ENCODE peak calls at places on chromosomes 4 and X, in seven cellular contexts. I, P, A, V, S, B and F are unnamed samples.

GRCh38 chrX:109856974-109857373 is 123.9 kb upstream of the ACSL4 start:
- DNase-seq in I (no peak), P (no peak), A (no peak), V (no peak), S (peak; percentile 5), B (no peak), F (no peak)

GRCh38 chr4:30350288-30350687 is 369.9 kb upstream of the PCDH7 start:
- DNase-seq in I (no peak), P (no peak), A (no peak), V (no peak), S (no peak), B (no peak), F (no peak)

GRCh38 chr4:115325836-115326235 is 212.4 kb upstream of the NDST4 start:
- DNase-seq in I (no peak), P (no peak), A (no peak), V (no peak), S (no peak), B (no peak), F (no peak)

GRCh38 chr4:99655315-99656081 is 2.1 kb downstream of the C4orf54 start:
- DNase-seq in I (peak; percentile 78), P (no peak), A (peak; percentile 51), V (no peak), S (no peak), B (no peak), F (no peak)

GRCh38 chr4:186712690-186713089 is 11.0 kb downstream of the FAT1 start:
- DNase-seq in I (no peak), P (no peak), A (no peak), V (no peak), S (no peak), B (no peak), F (no peak)

GRCh38 chr4:24967346-24967745 is 54.5 kb upstream of the CCDC149 start:
- DNase-seq in I (no peak), P (no peak), A (no peak), V (no peak), S (no peak), B (no peak), F (no peak)

GRCh38 chr4:134028411-134028810 is 173.2 kb downstream of the PABPC4L start:
- DNase-seq in I (no peak), P (no peak), A (no peak), V (no peak), S (no peak), B (no peak), F (no peak)

GRCh38 chrX:25016938-25017598 is 1.3 kb upstream of the ARX start:
- DNase-seq in I (peak; percentile 39), P (no peak), A (no peak), V (no peak), S (no peak), B (no peak), F (no peak)

GRCh38 chrX:140433582-140433981 is 71.3 kb downstream of the SOX3 start:
- DNase-seq in I (no peak), P (no peak), A (no peak), V (no peak), S (no peak), B (no peak), F (no peak)

GRCh38 chrX:53357799-53358530 is 64.5 kb downstream of the SMC1A start:
- DNase-seq in I (no peak), P (no peak), A (no peak), V (no peak), S (no peak), B (no peak), F (no peak)

DNA sequence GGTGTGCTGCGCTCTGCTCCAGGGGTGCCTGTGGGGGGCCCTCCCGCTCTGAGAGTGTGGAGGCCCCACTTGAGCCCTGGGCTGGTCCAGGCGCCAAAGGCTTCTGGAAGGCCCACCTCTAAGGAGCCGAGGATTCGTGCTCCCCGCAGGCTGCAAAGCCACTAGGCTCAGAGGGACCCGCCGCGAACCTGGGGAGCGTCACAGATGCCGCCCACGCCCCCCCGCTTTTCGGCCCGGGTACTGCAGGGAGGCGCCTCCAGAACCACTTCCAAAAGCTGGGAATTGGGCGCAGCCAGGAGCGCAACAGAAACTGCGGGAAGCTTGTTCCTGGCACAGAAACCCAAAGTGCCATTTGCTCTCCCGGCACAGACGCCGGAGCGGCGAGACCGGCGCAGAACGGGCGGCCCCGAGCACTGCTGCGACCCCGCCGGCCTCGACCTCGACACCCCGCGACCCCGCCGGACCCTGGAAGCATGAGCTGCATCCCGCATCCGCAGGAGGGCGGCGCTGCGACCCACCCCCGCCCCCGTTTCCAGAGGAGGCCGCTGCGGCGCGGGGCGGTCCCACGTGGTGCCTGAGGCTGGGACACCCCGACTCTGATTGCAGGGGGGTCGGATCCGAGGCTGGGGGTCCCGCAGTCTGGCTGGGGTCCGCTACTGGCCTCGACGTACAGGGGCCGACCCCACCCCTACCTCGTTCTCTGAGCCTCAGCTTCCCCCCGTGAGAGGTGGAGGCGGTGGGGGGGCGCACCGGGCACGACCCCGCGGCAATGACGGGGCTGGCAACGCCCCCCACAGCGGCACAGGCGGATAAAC is 30.8 kb downstream of the CPLX1 start:
- DNase-seq in I (no peak), P (no peak), A (no peak), V (no peak), S (no peak), B (no peak), F (peak; percentile 68)
- H3K4me3 ChIP-seq in I (no peak overlapping the region), P (peak overlapping the region; percentile 1), A (peak overlapping the region; percentile 32), V (no peak overlapping the region), S (no peak overlapping the region), B (no peak overlapping the region), F (no peak overlapping the region)

GRCh38 chr4:63528592-63528991 is 880.7 kb downstream of the TECRL start:
- DNase-seq in I (no peak), P (no peak), A (no peak), V (no peak), S (no peak), B (no peak), F (no peak)
- TF ChIP-seq CTCF in I (no peak), P (no peak), A (no peak), V (no peak), S (peak; percentile 30), B (no peak), F (no peak)

GRCh38 chr4:143395054-143395453 is 58.4 kb downstream of the GAB1 start:
- DNase-seq in I (no peak), P (no peak), A (no peak), V (no peak), S (no peak), B (no peak), F (no peak)

GRCh38 chr4:143391895-143392294 is 55.2 kb downstream of the GAB1 start:
- DNase-seq in I (no peak), P (no peak), A (no peak), V (no peak), S (no peak), B (no peak), F (no peak)

GRCh38 chr4:143391261-143391660 is 54.6 kb downstream of the GAB1 start:
- DNase-seq in I (no peak), P (no peak), A (no peak), V (no peak), S (no peak), B (no peak), F (no peak)

GRCh38 chr4:143390764-143391163 is 54.1 kb downstream of the GAB1 start:
- DNase-seq in I (no peak), P (no peak), A (no peak), V (no peak), S (no peak), B (no peak), F (no peak)

GRCh38 chr4:143393195-143393594 is 56.5 kb downstream of the GAB1 start:
- DNase-seq in I (no peak), P (no peak), A (no peak), V (no peak), S (no peak), B (no peak), F (no peak)
- H3K4me1 ChIP-seq in I (peaks cover 14% of the 10 kb centered on the region), P (no peaks in the 10 kb centered on the region), A (peaks cover 99% of the 10 kb centered on the region), V (peaks cover 10% of the 10 kb centered on the region), S (no peaks in the 10 kb centered on the region), B (no peaks in the 10 kb centered on the region), F (peaks cover 34% of the 10 kb centered on the region)

DNA sequence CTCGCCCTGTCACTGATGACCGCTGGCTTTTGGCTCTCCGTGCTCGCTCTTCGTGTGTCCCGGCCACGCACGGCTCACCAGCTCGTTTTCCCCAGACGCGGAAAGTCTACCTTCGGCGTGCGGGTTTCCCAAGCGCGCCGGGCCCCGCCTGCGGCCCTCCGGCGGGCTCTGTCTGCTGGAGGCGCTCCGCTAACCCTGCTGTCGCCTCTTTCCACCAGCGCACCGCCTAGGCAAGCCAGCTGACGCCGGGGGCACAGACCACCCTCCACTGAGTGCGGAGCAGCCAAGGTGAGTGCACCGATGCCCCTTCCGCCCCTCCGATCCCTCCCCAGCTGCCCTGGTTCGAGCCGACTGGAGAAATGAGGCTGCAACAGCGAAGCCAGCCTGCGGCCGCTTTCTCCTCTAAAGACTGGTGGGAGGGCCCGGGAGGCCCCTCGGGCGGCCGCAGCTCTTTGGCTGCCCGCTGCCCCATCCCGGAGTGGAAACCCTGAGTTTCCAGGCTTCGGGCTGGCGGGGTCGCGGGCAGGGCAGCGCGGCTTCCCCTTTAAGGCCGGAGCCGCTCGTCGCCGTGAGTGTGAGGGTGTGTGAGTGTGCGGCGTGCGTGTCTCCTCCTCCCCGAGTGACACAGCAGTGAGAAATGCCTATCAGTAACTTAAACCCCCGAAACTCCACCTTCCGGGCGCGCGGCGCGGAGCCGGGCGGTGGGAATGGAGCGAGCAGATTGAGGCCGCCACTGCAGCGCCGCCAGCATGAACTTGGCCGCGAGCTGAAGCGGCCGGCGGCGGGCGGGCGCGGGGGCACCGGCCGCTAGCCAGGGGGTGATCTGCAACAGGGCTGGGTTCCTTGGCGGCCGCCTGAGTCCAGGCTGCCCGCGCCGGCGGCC is at the start of gene MAMLD1:
- DNase-seq in I (peak; percentile 76), P (peak; percentile 69), A (peak; percentile 68), V (peak; percentile 68), S (peak; percentile 63), B (no peak), F (peak; percentile 91)
- H3K4me3 ChIP-seq in I (peak within 1 kb of the TSS; percentile 52), P (peak within 1 kb of the TSS; percentile 49), A (peak within 1 kb of the TSS; percentile 62), V (peak within 1 kb of the TSS; percentile 61), S (peak within 1 kb of the TSS; percentile 14), B (no peak within 1 kb of the TSS), F (peak within 1 kb of the TSS; percentile 56)

GRCh38 chr4:84470204-84470785 is 28.8 kb downstream of the NKX6-1 start:
- DNase-seq in I (no peak), P (no peak), A (no peak), V (no peak), S (peak; percentile 6), B (no peak), F (no peak)
- TF ChIP-seq CTCF in I (no peak), P (no peak), A (no peak), V (no peak), S (peak; percentile 42), B (peak; percentile 19), F (no peak)

DNA sequence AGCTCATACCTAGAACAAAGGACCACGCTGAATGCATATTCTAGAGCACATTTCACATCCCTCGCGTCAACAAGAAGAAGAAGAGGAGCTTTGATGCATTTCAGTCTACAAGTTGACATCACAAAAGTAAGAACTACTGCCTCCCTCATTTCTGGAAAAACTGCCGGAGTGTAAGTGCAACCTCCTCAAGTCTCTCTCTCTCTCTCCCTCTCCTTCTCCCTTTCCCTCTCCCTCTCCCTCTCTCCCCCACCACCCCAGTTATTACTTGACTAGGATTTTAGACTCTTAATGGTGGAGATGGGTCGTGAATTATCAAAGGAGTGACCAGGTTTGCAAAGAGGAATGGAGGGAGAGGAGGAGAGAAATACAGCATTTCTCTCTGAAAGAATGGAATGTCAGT is 1.4 kb upstream of the IRS4 start:
- DNase-seq in I (no peak), P (no peak), A (no peak), V (no peak), S (no peak), B (no peak), F (no peak)
- H3K4me1 ChIP-seq in I (no peaks in the 10 kb centered on the region), P (no peaks in the 10 kb centered on the region), A (peaks cover 4% of the 10 kb centered on the region), V (no peaks in the 10 kb centered on the region), S (no peaks in the 10 kb centered on the region), B (no peaks in the 10 kb centered on the region), F (no peaks in the 10 kb centered on the region)

GRCh38 chrX:66064261-66064660 is 24.4 kb upstream of the VSIG4 start:
- DNase-seq in I (no peak), P (no peak), A (no peak), V (no peak), S (no peak), B (no peak), F (no peak)
- H3K4me3 ChIP-seq in I (no peak overlapping the region), P (no peak overlapping the region), A (no peak overlapping the region), V (no peak overlapping the region), S (no peak overlapping the region), B (no peak overlapping the region), F (no peak overlapping the region)